ENCODE peak calls at places on chromosomes 5 and 9, in seven cellular contexts. I is tibial artery, T is A673, O is ovary, D is choroid plexus epithelial cell, A is brain microvascular endothelial cell, V is IMR-90. U is an unnamed sample.

GRCh38 chr5:1901983-1902382 is 19.3 kb upstream of the IRX4 start:
- DNase-seq in T (no peak), V (no peak), A (no peak), I (no peak), O (no peak), D (no peak), U (no peak)

GRCh38 chr9:4366649-4367330 is 66.9 kb upstream of the GLIS3 start:
- DNase-seq in V (peak), I (no peak), A (peak), T (peak), D (peak), O (no peak), U (no peak)

GRCh38 chr5:138077064-138077696 is 6.7 kb upstream of the WNT8A start:
- DNase-seq in I (peak), D (peak), A (peak), T (peak), O (peak), V (peak), U (no peak)

GRCh38 chr9:90343360-90343759 is 299.3 kb downstream of the DIRAS2 start:
- DNase-seq in V (peak), A (no peak), D (peak), I (no peak), O (no peak), T (no peak), U (no peak)

GRCh38 chr9:132551556-132551955 is 30.9 kb upstream of the BARHL1 start:
- DNase-seq in I (no peak), D (no peak), O (no peak), V (no peak), T (no peak), A (no peak), U (no peak)

GRCh38 chr5:176155882-176156497 is 82.2 kb upstream of the SIMC1 start:
- DNase-seq in V (no peak), O (no peak), A (no peak), T (no peak), I (no peak), D (no peak), U (no peak)

GRCh38 chr9:115883467-115884329 is 269.9 kb upstream of the PAPPA start:
- DNase-seq in V (peak), I (no peak), O (no peak), T (peak), D (peak), A (peak), U (no peak)

GRCh38 chr5:116938488-116938887 is 363.9 kb upstream of the SEMA6A start:
- DNase-seq in D (no peak), A (no peak), I (no peak), V (no peak), O (no peak), T (no peak), U (no peak)

GRCh38 chr9:84711936-84712335 is 42.4 kb downstream of the NTRK2 start:
- DNase-seq in T (no peak), V (no peak), D (peak), O (no peak), A (peak), I (peak), U (peak)

GRCh38 chr5:34826347-34826746 is 12.6 kb upstream of the TTC23L start:
- DNase-seq in T (no peak), V (peak), O (no peak), A (peak), I (no peak), D (peak), U (no peak)

GRCh38 chr5:10519729-10520128 is 44.1 kb upstream of the ANKRD33B start:
- DNase-seq in V (no peak), O (no peak), T (no peak), A (no peak), D (no peak), I (no peak), U (no peak)

GRCh38 chr5:161333194-161333880 is 213.2 kb downstream of the GABRB2 start:
- DNase-seq in A (no peak), T (no peak), O (no peak), I (no peak), D (no peak), V (no peak), U (no peak)

GRCh38 chr5:25095261-25095660 is 450.5 kb upstream of the CDH10 start:
- DNase-seq in T (no peak), O (no peak), D (no peak), I (no peak), V (no peak), A (no peak), U (no peak)

GRCh38 chr5:68562308-68562707 is 346.8 kb downstream of the PIK3R1 start:
- DNase-seq in T (peak), I (no peak), O (peak), V (peak), D (peak), A (peak), U (no peak)

GRCh38 chr9:131677051-131677444 is 62.8 kb downstream of the RAPGEF1 start:
- DNase-seq in D (peak), V (peak), O (no peak), T (no peak), A (no peak), I (no peak), U (no peak)

GRCh38 chr5:14110196-14110595 is 32.9 kb upstream of the TRIO start:
- DNase-seq in A (no peak), T (no peak), D (peak), I (no peak), V (peak), O (no peak), U (no peak)

GRCh38 chr5:138032572-138033274 is at the start of gene FAM13B:
- DNase-seq in A (peak), I (peak), V (peak), O (peak), D (peak), T (peak), U (no peak)

GRCh38 chr9:133604214-133604613 is 5.0 kb downstream of the FAM163B start:
- DNase-seq in I (no peak), V (no peak), O (no peak), A (peak), T (peak), D (peak), U (no peak)

GRCh38 chr9:114799441-114799840 is 6.4 kb downstream of the TNFSF15 start:
- DNase-seq in O (no peak), I (no peak), A (no peak), V (no peak), T (no peak), D (peak), U (no peak)

GRCh38 chr9:75169623-75170022 is 81.3 kb downstream of the OSTF1 start:
- DNase-seq in O (no peak), T (no peak), I (no peak), D (peak), V (no peak), A (peak), U (no peak)

GRCh38 chr5:81097733-81098132 is 135.4 kb upstream of the CKMT2 start:
- DNase-seq in T (peak), I (no peak), O (no peak), V (peak), D (peak), A (no peak), U (peak)

GRCh38 chr5:91076138-91076537 is 307.0 kb downstream of the ARRDC3 start:
- DNase-seq in I (no peak), A (no peak), D (no peak), O (no peak), T (no peak), V (peak), U (no peak)

GRCh38 chr9:73780916-73781315 is 629.3 kb downstream of the ANXA1 start:
- DNase-seq in V (no peak), O (no peak), D (peak), T (peak), I (no peak), A (peak), U (peak)

GRCh38 chr5:124651663-124652513 is 94.6 kb downstream of the ZNF608 start:
- DNase-seq in A (peak), O (peak), V (no peak), D (peak), T (peak), I (peak), U (no peak)

GRCh38 chr9:18490591-18491370 is 16.8 kb downstream of the ADAMTSL1 start:
- DNase-seq in V (peak), A (peak), I (peak), D (peak), T (no peak), O (no peak), U (peak)

GRCh38 chr9:69622664-69623063 is 49.5 kb downstream of the APBA1 start:
- DNase-seq in V (peak), I (no peak), D (peak), A (peak), O (no peak), T (no peak), U (no peak)

GRCh38 chr9:120619751-120620655 is 40.0 kb upstream of the CDK5RAP2 start:
- DNase-seq in O (no peak), T (peak), V (peak), A (peak), I (peak), D (peak), U (no peak)

GRCh38 chr5:53779541-53779981 is 219.1 kb downstream of the NDUFS4 start:
- DNase-seq in I (no peak), V (peak), D (peak), O (no peak), A (peak), T (peak), U (no peak)

GRCh38 chr9:130660326-130660682 is 4.1 kb upstream of the PRDM12 start:
- DNase-seq in T (no peak), I (no peak), D (no peak), A (no peak), V (no peak), O (no peak), U (no peak)
- H3K4me3 ChIP-seq in T (peak), I (peak), D (no peak), A (no peak), V (no peak), O (peak), U (peak)

GRCh38 chr5:36090033-36090432 is 23.4 kb upstream of the UGT3A2 start:
- DNase-seq in I (no peak), A (peak), T (peak), D (peak), V (peak), O (no peak), U (no peak)
- TF ChIP-seq CTCF in I (no peak), A (peak), T (peak), D (peak), V (peak), O (no peak), U (peak)

DNA sequence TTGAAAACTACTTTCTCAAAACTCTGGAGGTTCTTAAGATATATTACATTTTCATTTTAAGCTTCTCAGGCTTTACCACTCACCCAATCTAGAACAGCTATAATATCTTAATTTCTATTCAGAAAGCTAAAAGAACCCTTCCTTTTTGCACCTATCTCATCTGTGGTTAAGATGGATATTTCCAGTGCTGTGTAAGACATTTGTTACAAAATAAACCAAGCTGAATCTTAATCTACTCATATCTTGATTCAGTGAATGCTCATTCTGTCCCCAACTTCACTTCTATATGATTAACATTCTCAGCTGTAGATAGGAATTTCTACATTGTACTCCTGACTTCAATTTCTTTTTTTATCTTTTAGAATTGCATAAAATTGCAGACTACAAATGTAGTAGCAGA is 15.0 kb downstream of the ABHD17B start:
- DNase-seq in O (no peak), I (no peak), A (no peak), V (no peak), T (no peak), D (no peak), U (no peak)
- H3K4me3 ChIP-seq in O (no peak), I (no peak), A (no peak), V (no peak), T (no peak), D (no peak), U (no peak)

GRCh38 chr5:154995679-154996078 is 17.9 kb upstream of the KIF4B start:
- DNase-seq in O (no peak), T (peak), V (no peak), I (no peak), D (no peak), A (no peak), U (no peak)
- TF ChIP-seq CTCF in O (no peak), T (peak), V (no peak), I (no peak), D (peak), A (no peak), U (no peak)

DNA sequence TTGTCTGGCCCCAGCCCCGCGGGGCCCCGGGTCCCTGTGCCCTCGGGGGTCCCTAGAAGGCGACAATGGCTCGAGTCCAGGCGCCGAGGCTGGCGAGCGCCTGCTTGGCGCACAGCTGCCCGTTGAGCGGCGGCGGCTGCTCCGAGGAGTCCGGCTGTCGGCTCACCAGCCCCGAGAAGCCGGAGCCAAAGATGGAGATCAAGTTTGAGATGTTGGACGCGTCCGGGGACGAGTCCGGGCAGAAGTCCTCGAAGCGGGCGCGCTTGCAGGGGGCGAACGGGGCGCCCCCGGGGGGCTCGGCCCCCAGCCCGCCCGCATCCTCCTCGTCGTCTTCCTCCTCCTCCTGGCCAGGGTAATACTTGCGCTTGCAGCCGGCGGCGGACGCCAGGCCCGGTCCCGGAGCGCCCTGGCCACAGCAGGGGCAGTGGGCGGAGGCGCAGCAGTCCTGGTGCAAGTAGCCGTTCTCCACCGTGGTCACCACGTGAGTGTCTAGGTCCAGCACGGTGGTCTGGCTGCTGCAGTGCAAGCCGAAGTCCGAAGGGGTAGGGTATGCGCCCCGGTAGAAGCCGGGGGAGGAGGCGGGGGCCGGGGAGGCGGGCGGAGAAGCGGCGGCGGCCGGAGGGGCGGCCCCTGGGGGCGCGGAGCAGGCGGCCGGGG is 1.1 kb downstream of the IER5L start:
- DNase-seq in D (peak), I (peak), O (peak), A (peak), T (peak), V (peak), U (no peak)
- H3K4me3 ChIP-seq in D (peak), I (peak), O (peak), A (peak), T (peak), V (peak), U (peak)

GRCh38 chr9:87547665-87548064 is 50.0 kb downstream of the DAPK1 start:
- DNase-seq in D (peak), A (peak), O (no peak), I (no peak), V (no peak), T (no peak), U (no peak)

GRCh38 chr9:87549774-87550173 is 52.1 kb downstream of the DAPK1 start:
- DNase-seq in D (no peak), I (no peak), A (no peak), V (no peak), T (no peak), O (no peak), U (no peak)

GRCh38 chr9:87546704-87547103 is 49.0 kb downstream of the DAPK1 start:
- DNase-seq in O (no peak), D (peak), T (no peak), V (no peak), I (no peak), A (peak), U (no peak)

GRCh38 chr9:87550253-87550954 is 52.7 kb downstream of the DAPK1 start:
- DNase-seq in O (no peak), A (no peak), V (no peak), I (no peak), T (no peak), D (no peak), U (no peak)

GRCh38 chr9:87548159-87548558 is 50.5 kb downstream of the DAPK1 start:
- DNase-seq in D (no peak), T (no peak), I (no peak), O (no peak), A (no peak), V (no peak), U (no peak)
- TF ChIP-seq CTCF in D (no peak), T (no peak), I (no peak), O (no peak), A (no peak), V (no peak), U (no peak)

GRCh38 chr5:39424751-39425524 is at the start of gene DAB2:
- DNase-seq in T (peak), O (peak), D (peak), I (peak), A (peak), V (peak), U (peak)

GRCh38 chr5:39423331-39423751 is 1.4 kb downstream of the DAB2 start:
- DNase-seq in D (no peak), I (peak), A (no peak), O (no peak), V (no peak), T (no peak), U (no peak)

GRCh38 chr5:39420482-39421145 is 4.2 kb downstream of the DAB2 start:
- DNase-seq in I (peak), T (peak), O (peak), D (peak), A (peak), V (peak), U (peak)

GRCh38 chr5:39422036-39422606 is 2.7 kb downstream of the DAB2 start:
- DNase-seq in A (no peak), D (peak), T (no peak), I (no peak), O (no peak), V (no peak), U (no peak)

DNA sequence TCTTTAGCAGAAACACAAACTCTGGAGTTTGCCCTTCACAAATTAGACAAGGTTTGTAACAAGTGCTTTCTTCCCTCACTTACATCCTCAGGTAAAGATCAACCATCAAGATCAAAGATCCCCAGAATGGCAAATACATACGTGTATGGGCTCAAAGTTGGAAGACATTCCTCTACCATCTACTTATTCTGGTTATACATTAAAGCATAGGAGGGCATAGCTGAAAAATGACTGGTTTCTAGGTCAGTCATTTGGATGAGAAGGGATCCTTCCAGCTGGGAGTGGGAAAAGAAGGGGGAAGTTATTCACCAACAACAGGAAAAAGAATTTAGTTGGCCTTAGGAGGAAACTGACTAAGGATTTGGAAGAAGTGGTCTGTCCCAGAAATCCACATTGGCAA is 1.9 kb downstream of the DAB2 start:
- DNase-seq in A (no peak), D (no peak), V (no peak), O (no peak), I (no peak), T (no peak), U (no peak)
- H3K4me3 ChIP-seq in A (peak), D (peak), V (peak), O (no peak), I (peak), T (no peak), U (peak)

GRCh38 chr9:81526587-81526986 is 162.8 kb downstream of the TLE1 start:
- DNase-seq in A (peak), V (peak), O (no peak), D (peak), I (no peak), T (no peak), U (peak)

GRCh38 chr9:81517954-81518353 is 171.4 kb downstream of the TLE1 start:
- DNase-seq in V (no peak), T (no peak), A (no peak), O (no peak), D (no peak), I (no peak), U (no peak)

GRCh38 chr9:81519816-81520215 is 169.5 kb downstream of the TLE1 start:
- DNase-seq in T (no peak), A (no peak), O (no peak), D (no peak), V (peak), I (no peak), U (no peak)

GRCh38 chr9:81521892-81522291 is 167.5 kb downstream of the TLE1 start:
- DNase-seq in T (no peak), D (no peak), V (no peak), A (no peak), O (no peak), I (no peak), U (no peak)

GRCh38 chr9:81522721-81523551 is 166.4 kb downstream of the TLE1 start:
- DNase-seq in D (peak), I (no peak), T (peak), O (no peak), V (peak), A (peak), U (peak)
- TF ChIP-seq CTCF in D (peak), I (peak), T (peak), O (peak), V (peak), A (peak), U (peak)